ENCODE peak calls at places on chromosomes 2 and 18, in seven cellular contexts. Z is right atrium auricular region, Y is AG04450, K is breast epithelium, R is A549, S is choroid plexus epithelial cell, M is fibroblast of lung. U is an unnamed sample.

GRCh38 chr2:221103930-221104329 is 468.2 kb downstream of the EPHA4 start:
- DNase-seq in Z (peak; percentile 81), Y (no peak), K (no peak), R (no peak), S (no peak), M (peak; percentile 14), U (no peak)

GRCh38 chr18:22044474-22045220 is 124.7 kb upstream of the GATA6 start:
- DNase-seq in Z (no peak), Y (no peak), K (peak; percentile 64), R (no peak), S (no peak), M (no peak), U (no peak)

GRCh38 chr18:68778280-68778875 is 19.5 kb upstream of the CCDC102B start:
- DNase-seq in Z (no peak), Y (no peak), K (no peak), R (no peak), S (peak; percentile 48), M (no peak), U (no peak)

GRCh38 chr2:108376774-108377173 is 980 bp upstream of the SULT1C4 start:
- DNase-seq in Z (no peak), Y (no peak), K (no peak), R (no peak), S (no peak), M (no peak), U (no peak)

GRCh38 chr2:58042486-58042970 is 4.1 kb upstream of the VRK2 start:
- DNase-seq in Z (no peak), Y (peak; percentile 49), K (no peak), R (peak; percentile 92), S (peak; percentile 96), M (peak; percentile 95), U (peak; percentile 81)

GRCh38 chr2:174827371-174828369 is 63.4 kb upstream of the CHRNA1 start:
- DNase-seq in Z (no peak), Y (no peak), K (no peak), R (no peak), S (no peak), M (peak; percentile 61), U (no peak)

GRCh38 chr2:143375376-143375880 is 246.2 kb downstream of the ARHGAP15 start:
- DNase-seq in Z (no peak), Y (no peak), K (no peak), R (no peak), S (peak; percentile 84), M (no peak), U (no peak)

GRCh38 chr2:168365094-168365621 is 90.9 kb upstream of the CERS6 start:
- DNase-seq in Z (no peak), Y (no peak), K (no peak), R (no peak), S (no peak), M (no peak), U (no peak)

GRCh38 chr2:95075440-95075885 is 46.1 kb downstream of the MRPS5 start:
- DNase-seq in Z (no peak), Y (no peak), K (no peak), R (no peak), S (no peak), M (no peak), U (no peak)

GRCh38 chr2:237904806-237905599 is 45.6 kb downstream of the RAMP1 start:
- DNase-seq in Z (peak; percentile 81), Y (peak; percentile 60), K (peak; percentile 28), R (no peak), S (peak; percentile 27), M (peak; percentile 90), U (peak; percentile 72)

GRCh38 chr18:23667114-23667513 is 4.4 kb upstream of the ANKRD29 start:
- DNase-seq in Z (no peak), Y (no peak), K (no peak), R (no peak), S (no peak), M (no peak), U (no peak)
- TF ChIP-seq CTCF in Z (no peak), Y (no peak), K (no peak), R (no peak), S (no peak), M (no peak), U (no peak)

GRCh38 chr2:176772816-176773215 is 439.8 kb upstream of the HNRNPA3 start:
- DNase-seq in Z (no peak), Y (no peak), K (no peak), R (no peak), S (no peak), M (no peak), U (no peak)

GRCh38 chr2:176768185-176768584 is 444.4 kb upstream of the HNRNPA3 start:
- DNase-seq in Z (no peak), Y (no peak), K (no peak), R (no peak), S (no peak), M (no peak), U (no peak)

GRCh38 chr2:176769499-176770350 is 442.9 kb upstream of the HNRNPA3 start:
- DNase-seq in Z (no peak), Y (no peak), K (no peak), R (no peak), S (no peak), M (no peak), U (no peak)

GRCh38 chr2:176766005-176766404 is 446.6 kb upstream of the HNRNPA3 start:
- DNase-seq in Z (no peak), Y (no peak), K (no peak), R (no peak), S (no peak), M (no peak), U (no peak)

DNA sequence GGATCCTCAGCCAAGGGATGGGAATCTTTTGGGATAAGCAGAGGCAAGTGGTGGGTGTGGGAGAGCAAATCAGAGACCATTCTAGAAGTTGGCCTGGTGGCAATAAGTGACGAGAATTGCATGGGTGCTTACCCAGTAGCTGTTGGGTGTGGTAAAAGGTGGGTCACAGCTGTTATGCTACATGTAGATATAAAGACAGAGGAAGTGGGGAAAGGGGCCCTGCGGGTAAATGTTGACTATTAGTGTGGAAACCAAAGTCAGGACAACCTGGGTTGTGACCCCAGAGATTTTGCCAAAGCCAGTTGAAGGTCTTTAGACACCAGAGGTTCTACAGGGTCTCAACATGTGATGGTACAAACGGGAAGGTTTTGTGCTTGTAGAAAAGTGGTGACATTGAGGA is 443.6 kb upstream of the HNRNPA3 start:
- DNase-seq in Z (no peak), Y (no peak), K (no peak), R (no peak), S (no peak), M (no peak), U (no peak)
- H3K4me3 ChIP-seq in Z (no peak overlapping the region), Y (no peak overlapping the region), K (no peak overlapping the region), R (no peak overlapping the region), S (no peak overlapping the region), M (no peak overlapping the region), U (no peak overlapping the region)

GRCh38 chr18:75240433-75240832 is 29.8 kb downstream of the TSHZ1 start:
- DNase-seq in Z (no peak), Y (no peak), K (no peak), R (no peak), S (no peak), M (no peak), U (no peak)
- TF ChIP-seq CTCF in Z (no peak), Y (no peak), K (no peak), R (no peak), S (no peak), M (no peak), U (no peak)

GRCh38 chr2:216108967-216109921 is at the start of gene XRCC5:
- DNase-seq in Z (peak; percentile 95), Y (peak; percentile 96), K (peak; percentile 97), R (peak; percentile 98), S (peak; percentile 98), M (peak; percentile 93), U (peak; percentile 95)

GRCh38 chr2:216109962-216110614 is 940 bp downstream of the XRCC5 start:
- DNase-seq in Z (no peak), Y (peak; percentile 32), K (no peak), R (peak; percentile 36), S (peak; percentile 81), M (peak; percentile 54), U (peak; percentile 69)

GRCh38 chr2:216111122-216111521 is 2.0 kb downstream of the XRCC5 start:
- DNase-seq in Z (no peak), Y (no peak), K (no peak), R (no peak), S (no peak), M (no peak), U (no peak)

GRCh38 chr2:216108310-216108966 is 710 bp upstream of the XRCC5 start:
- DNase-seq in Z (no peak), Y (no peak), K (no peak), R (no peak), S (no peak), M (no peak), U (no peak)

DNA sequence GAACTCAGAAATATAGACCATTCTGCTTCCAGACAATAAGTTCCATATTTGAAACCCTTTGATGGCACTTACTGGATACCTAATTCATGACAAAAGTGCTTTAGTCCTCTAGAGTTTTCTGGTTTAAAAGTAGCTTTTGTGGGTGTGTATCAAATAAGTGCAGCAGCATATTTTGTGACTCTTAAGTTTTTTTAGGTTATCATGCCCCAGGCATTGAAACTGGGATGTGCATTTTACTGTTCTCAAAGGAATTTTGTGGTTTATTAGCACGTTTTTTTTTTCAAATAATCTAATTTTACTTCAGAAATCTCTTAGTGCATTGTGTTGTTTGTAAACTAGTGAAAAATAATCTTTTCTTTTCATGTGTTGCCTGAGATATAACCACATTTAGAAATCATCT is 1.5 kb downstream of the XRCC5 start:
- DNase-seq in Z (no peak), Y (no peak), K (no peak), R (no peak), S (no peak), M (no peak), U (no peak)
- H3K4me3 ChIP-seq in Z (no peak overlapping the region), Y (peak overlapping the region; percentile 97), K (peak overlapping the region; percentile 76), R (peak overlapping the region; percentile 75), S (peak overlapping the region; percentile 97), M (peak overlapping the region; percentile 96), U (peak overlapping the region; percentile 98)

U was measured in fibroblast of mammary gland.